ENCODE peak calls at places on chromosomes 13 and 19, in ten cellular contexts. R, F, V, L, M, P, N, Q, B and T are unnamed samples.

GRCh38 chr19:12801466-12802266 is at the start of the genes PRDX2 and THSD8:
- DNase-seq in R (peak), F (peak), V (peak), L (peak), M (no peak), P (peak), N (peak), Q (peak), B (peak), T (peak)

GRCh38 chr13:111202745-111203144 is 87.6 kb downstream of the ARHGEF7 start:
- DNase-seq in R (no peak), F (no peak), V (no peak), L (peak), M (no peak), P (peak), N (peak), Q (no peak), B (peak), T (no peak)

GRCh38 chr13:39197645-39198007 is 159.4 kb downstream of the NHLRC3 start:
- DNase-seq in R (no peak), F (no peak), V (no peak), L (no peak), M (no peak), P (no peak), N (no peak), Q (no peak), B (no peak), T (no peak)

GRCh38 chr19:55519461-55520311 is 17.2 kb downstream of the SBK2 start:
- DNase-seq in R (no peak), F (no peak), V (no peak), L (peak), M (peak), P (peak), N (no peak), Q (no peak), B (no peak), T (no peak)

GRCh38 chr13:32011971-32012370 is 19.6 kb upstream of the FRY start:
- DNase-seq in R (no peak), F (no peak), V (no peak), L (no peak), M (no peak), P (no peak), N (no peak), Q (no peak), B (no peak), T (no peak)

GRCh38 chr19:46764817-46765291 is 18.6 kb upstream of the STRN4 start:
- DNase-seq in R (no peak), F (no peak), V (no peak), L (no peak), M (no peak), P (no peak), N (peak), Q (peak), B (no peak), T (no peak)

GRCh38 chr19:39282021-39282420 is 13.8 kb downstream of the IFNL2 start:
- DNase-seq in R (no peak), F (no peak), V (no peak), L (no peak), M (no peak), P (no peak), N (no peak), Q (no peak), B (no peak), T (no peak)

GRCh38 chr13:48120246-48120645 is 25.3 kb upstream of the MED4 start:
- DNase-seq in R (no peak), F (no peak), V (no peak), L (no peak), M (no peak), P (no peak), N (no peak), Q (no peak), B (no peak), T (no peak)

GRCh38 chr13:110479648-110480047 is 81.9 kb downstream of the RAB20 start:
- DNase-seq in R (peak), F (peak), V (no peak), L (no peak), M (no peak), P (no peak), N (no peak), Q (no peak), B (no peak), T (no peak)

GRCh38 chr19:7831452-7831851 is 1.4 kb downstream of the EVI5L start:
- DNase-seq in R (peak), F (no peak), V (peak), L (peak), M (no peak), P (peak), N (no peak), Q (peak), B (no peak), T (no peak)

GRCh38 chr13:26880741-26881140 is 120.2 kb upstream of the GPR12 start:
- DNase-seq in R (no peak), F (no peak), V (no peak), L (peak), M (no peak), P (peak), N (no peak), Q (no peak), B (no peak), T (no peak)

GRCh38 chr13:73602295-73602694 is 531.9 kb downstream of the KLF12 start:
- DNase-seq in R (no peak), F (no peak), V (no peak), L (peak), M (no peak), P (no peak), N (no peak), Q (no peak), B (no peak), T (no peak)

GRCh38 chr13:103291226-103291625 is 225.0 kb upstream of the SLC10A2 start:
- DNase-seq in R (no peak), F (no peak), V (no peak), L (no peak), M (no peak), P (no peak), N (no peak), Q (no peak), B (no peak), T (no peak)

GRCh38 chr13:52837850-52838249 is 10.6 kb downstream of the PCDH8 start:
- DNase-seq in R (no peak), F (no peak), V (no peak), L (no peak), M (no peak), P (no peak), N (no peak), Q (no peak), B (no peak), T (no peak)

GRCh38 chr19:13356185-13356584 is 150.1 kb downstream of the CACNA1A start:
- DNase-seq in R (no peak), F (no peak), V (no peak), L (no peak), M (no peak), P (no peak), N (no peak), Q (no peak), B (no peak), T (no peak)

GRCh38 chr19:19602136-19602712 is 16.3 kb downstream of the PBX4 start:
- DNase-seq in R (no peak), F (no peak), V (no peak), L (no peak), M (no peak), P (no peak), N (no peak), Q (no peak), B (no peak), T (no peak)

GRCh38 chr19:12884926-12885748 is 1.9 kb downstream of the KLF1 start:
- DNase-seq in R (peak), F (peak), V (peak), L (peak), M (no peak), P (peak), N (peak), Q (peak), B (peak), T (no peak)

GRCh38 chr13:112849500-112849899 is 119.5 kb upstream of the MCF2L start:
- DNase-seq in R (no peak), F (no peak), V (no peak), L (no peak), M (no peak), P (no peak), N (no peak), Q (peak), B (no peak), T (no peak)

GRCh38 chr19:48685583-48685982 is 10.2 kb upstream of the FUT2 start:
- DNase-seq in R (no peak), F (no peak), V (no peak), L (no peak), M (no peak), P (no peak), N (no peak), Q (peak), B (no peak), T (no peak)

GRCh38 chr13:51848674-51849073 is 3.7 kb upstream of the TMEM272 start:
- DNase-seq in R (no peak), F (no peak), V (no peak), L (peak), M (no peak), P (peak), N (no peak), Q (no peak), B (no peak), T (no peak)

GRCh38 chr19:5545051-5545450 is 22.7 kb downstream of the TINCR start:
- DNase-seq in R (no peak), F (no peak), V (no peak), L (no peak), M (no peak), P (no peak), N (no peak), Q (no peak), B (no peak), T (no peak)

GRCh38 chr19:1745589-1746031 is 7.7 kb upstream of the ONECUT3 start:
- DNase-seq in R (no peak), F (no peak), V (no peak), L (peak), M (no peak), P (no peak), N (no peak), Q (no peak), B (no peak), T (no peak)

GRCh38 chr19:1744133-1744665 is 9.1 kb upstream of the ONECUT3 start:
- DNase-seq in R (no peak), F (no peak), V (no peak), L (no peak), M (no peak), P (no peak), N (no peak), Q (no peak), B (no peak), T (no peak)

GRCh38 chr19:1742989-1743696 is 10.2 kb upstream of the ONECUT3 start:
- DNase-seq in R (no peak), F (no peak), V (no peak), L (no peak), M (no peak), P (no peak), N (no peak), Q (no peak), B (no peak), T (no peak)

GRCh38 chr19:1746401-1747284 is 6.7 kb upstream of the ONECUT3 start:
- DNase-seq in R (peak), F (no peak), V (no peak), L (peak), M (no peak), P (peak), N (no peak), Q (peak), B (no peak), T (no peak)

GRCh38 chr19:1744822-1745563 is 8.3 kb upstream of the ONECUT3 start:
- DNase-seq in R (no peak), F (no peak), V (no peak), L (no peak), M (no peak), P (no peak), N (no peak), Q (no peak), B (no peak), T (no peak)
- TF ChIP-seq CTCF in R (no peak), F (no peak), V (no peak), L (no peak), M (no peak), P (no peak), N (no peak), Q (no peak), B (no peak), T (no peak)

GRCh38 chr13:23348270-23349126 is 85.0 kb downstream of the SACS start:
- DNase-seq in R (no peak), F (no peak), V (no peak), L (peak), M (no peak), P (peak), N (no peak), Q (no peak), B (no peak), T (no peak)
- TF ChIP-seq CTCF in R (no peak), F (peak), V (peak), L (peak), M (no peak), P (no peak), N (no peak), Q (no peak), B (no peak), T (no peak)

GRCh38 chr13:78586706-78587105 is 16.6 kb downstream of the POU4F1 start:
- DNase-seq in R (no peak), F (no peak), V (peak), L (no peak), M (no peak), P (no peak), N (peak), Q (no peak), B (no peak), T (no peak)
- TF ChIP-seq CTCF in R (peak), F (no peak), V (peak), L (peak), M (peak), P (peak), N (no peak), Q (no peak), B (no peak), T (peak)

GRCh38 chr13:71879129-71879535 is 12.1 kb upstream of the DACH1 start:
- DNase-seq in R (no peak), F (no peak), V (peak), L (peak), M (no peak), P (no peak), N (no peak), Q (no peak), B (no peak), T (no peak)
- TF ChIP-seq CTCF in R (peak), F (peak), V (peak), L (peak), M (peak), P (peak), N (no peak), Q (no peak), B (peak), T (peak)